ENCODE peak calls at places on chromosomes 1 and 21, in four cellular contexts. One of them, this sample, is unnamed.

GRCh38 chr1:36239941-36240637 is 15.8 kb downstream of the THRAP3 start:
- DNase-seq in fibroblast of the aortic adventitia: peak
- DNase-seq in esophagus squamous epithelium: no peak
- DNase-seq in astrocyte of the spinal cord: peak
- DNase-seq in this sample: peak

GRCh38 chr1:58356402-58356801 is 190.1 kb downstream of the OMA1 start:
- DNase-seq in fibroblast of the aortic adventitia: no peak
- DNase-seq in esophagus squamous epithelium: no peak
- DNase-seq in astrocyte of the spinal cord: no peak
- DNase-seq in this sample: no peak

GRCh38 chr1:171484760-171485374 is 463 bp upstream of the PRRC2C start:
- DNase-seq in fibroblast of the aortic adventitia: no peak
- DNase-seq in esophagus squamous epithelium: no peak
- DNase-seq in astrocyte of the spinal cord: no peak
- DNase-seq in this sample: no peak

GRCh38 chr21:17461014-17461413 is 51.8 kb upstream of the CXADR start:
- DNase-seq in fibroblast of the aortic adventitia: peak
- DNase-seq in esophagus squamous epithelium: no peak
- DNase-seq in astrocyte of the spinal cord: peak
- DNase-seq in this sample: peak

GRCh38 chr1:241639040-241639652 is 1.0 kb downstream of the CHML start:
- DNase-seq in fibroblast of the aortic adventitia: peak
- DNase-seq in esophagus squamous epithelium: no peak
- DNase-seq in astrocyte of the spinal cord: no peak
- DNase-seq in this sample: peak

GRCh38 chr1:206506803-206507394 is 432 bp upstream of the RASSF5 start:
- DNase-seq in fibroblast of the aortic adventitia: no peak
- DNase-seq in esophagus squamous epithelium: no peak
- DNase-seq in astrocyte of the spinal cord: no peak
- DNase-seq in this sample: no peak

GRCh38 chr1:247102381-247102780 is 1.8 kb downstream of the ZNF669 start:
- DNase-seq in fibroblast of the aortic adventitia: peak
- DNase-seq in esophagus squamous epithelium: no peak
- DNase-seq in astrocyte of the spinal cord: peak
- DNase-seq in this sample: peak

GRCh38 chr1:26028490-26028980 is 7.0 kb downstream of the EXTL1 start:
- DNase-seq in fibroblast of the aortic adventitia: no peak
- DNase-seq in esophagus squamous epithelium: no peak
- DNase-seq in astrocyte of the spinal cord: no peak
- DNase-seq in this sample: no peak

GRCh38 chr1:9842781-9843575 is 19.2 kb upstream of the CLSTN1 start:
- DNase-seq in fibroblast of the aortic adventitia: peak
- DNase-seq in esophagus squamous epithelium: no peak
- DNase-seq in astrocyte of the spinal cord: peak
- DNase-seq in this sample: no peak

GRCh38 chr1:59183918-59184317 is 113.0 kb upstream of the FGGY start:
- DNase-seq in fibroblast of the aortic adventitia: no peak
- DNase-seq in esophagus squamous epithelium: no peak
- DNase-seq in astrocyte of the spinal cord: no peak
- DNase-seq in this sample: no peak

GRCh38 chr1:45493116-45493697 is 2.2 kb upstream of the TESK2 start:
- DNase-seq in fibroblast of the aortic adventitia: peak
- DNase-seq in esophagus squamous epithelium: no peak
- DNase-seq in astrocyte of the spinal cord: peak
- DNase-seq in this sample: peak

GRCh38 chr1:104878203-104878911 is 1128.7 kb downstream of the AMY1C start:
- DNase-seq in fibroblast of the aortic adventitia: no peak
- DNase-seq in esophagus squamous epithelium: no peak
- DNase-seq in astrocyte of the spinal cord: no peak
- DNase-seq in this sample: no peak
- TF ChIP-seq CTCF in fibroblast of the aortic adventitia: no peak
- TF ChIP-seq CTCF in esophagus squamous epithelium: no peak
- TF ChIP-seq CTCF in astrocyte of the spinal cord: no peak
- TF ChIP-seq CTCF in this sample: no peak

DNA sequence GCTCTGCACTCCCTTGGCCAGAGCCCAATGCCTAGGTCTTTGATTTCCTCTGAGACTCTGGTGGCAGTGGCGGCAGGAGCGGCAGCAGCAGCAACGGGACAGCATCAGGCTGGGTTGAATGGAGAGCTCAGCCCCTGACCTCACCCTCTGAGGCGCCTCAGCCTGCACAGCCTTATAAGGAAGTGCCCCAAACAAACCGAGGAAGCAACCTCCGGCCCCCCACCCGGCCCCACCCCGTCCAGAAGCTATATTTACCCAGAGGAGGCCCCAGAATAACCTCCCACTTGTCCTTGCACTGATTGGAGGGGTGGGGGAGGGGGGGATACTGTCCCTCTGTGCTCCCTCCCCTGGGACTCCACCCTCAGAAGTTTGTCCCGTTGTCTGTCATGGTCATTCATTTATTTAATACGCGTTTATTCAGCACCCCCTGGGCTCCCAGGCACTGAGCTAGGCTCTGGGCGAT is 12.2 kb downstream of the NES start:
- DNase-seq in fibroblast of the aortic adventitia: no peak
- DNase-seq in esophagus squamous epithelium: no peak
- DNase-seq in astrocyte of the spinal cord: no peak
- DNase-seq in this sample: peak
- H3K4me3 ChIP-seq in fibroblast of the aortic adventitia: no peak
- H3K4me3 ChIP-seq in esophagus squamous epithelium: no peak
- H3K4me3 ChIP-seq in astrocyte of the spinal cord: no peak
- H3K4me3 ChIP-seq in this sample: no peak

DNA sequence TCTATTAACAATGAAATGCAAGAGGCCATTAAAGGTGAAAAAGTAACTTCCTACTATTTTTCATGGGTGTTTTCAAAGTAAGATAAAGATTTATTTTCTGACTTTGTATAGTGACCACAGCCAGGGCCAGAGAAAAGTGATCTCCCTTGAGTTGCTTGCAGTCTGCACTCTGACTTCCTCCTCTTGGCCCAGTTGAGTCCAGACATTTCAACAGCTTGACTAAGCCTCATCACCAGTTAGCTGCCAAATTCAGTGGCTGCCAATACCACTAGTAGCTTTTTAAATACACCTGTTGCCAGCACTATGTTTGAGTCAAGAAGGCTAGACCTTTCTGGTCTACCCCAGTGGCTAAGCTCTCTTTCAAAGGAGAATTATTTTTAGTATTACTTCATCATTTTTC is 3.7 kb upstream of the NEK7 start:
- DNase-seq in fibroblast of the aortic adventitia: peak
- DNase-seq in esophagus squamous epithelium: no peak
- DNase-seq in astrocyte of the spinal cord: peak
- DNase-seq in this sample: peak
- TF ChIP-seq CTCF in fibroblast of the aortic adventitia: no peak
- TF ChIP-seq CTCF in esophagus squamous epithelium: no peak
- TF ChIP-seq CTCF in astrocyte of the spinal cord: no peak
- TF ChIP-seq CTCF in this sample: no peak

GRCh38 chr21:36698160-36699025 is 522 bp upstream of the SIM2 start:
- DNase-seq in fibroblast of the aortic adventitia: no peak
- DNase-seq in esophagus squamous epithelium: no peak
- DNase-seq in astrocyte of the spinal cord: no peak
- DNase-seq in this sample: no peak
- H3K4me3 ChIP-seq in fibroblast of the aortic adventitia: peak
- H3K4me3 ChIP-seq in esophagus squamous epithelium: peak
- H3K4me3 ChIP-seq in astrocyte of the spinal cord: no peak
- H3K4me3 ChIP-seq in this sample: peak

GRCh38 chr1:24930703-24931480 is 816 bp upstream of the RUNX3 start:
- DNase-seq in fibroblast of the aortic adventitia: no peak
- DNase-seq in esophagus squamous epithelium: no peak
- DNase-seq in astrocyte of the spinal cord: no peak
- DNase-seq in this sample: peak

GRCh38 chr1:24933468-24933867 is 3.4 kb upstream of the RUNX3 start:
- DNase-seq in fibroblast of the aortic adventitia: no peak
- DNase-seq in esophagus squamous epithelium: no peak
- DNase-seq in astrocyte of the spinal cord: no peak
- DNase-seq in this sample: no peak

GRCh38 chr1:24932725-24933294 is 2.7 kb upstream of the RUNX3 start:
- DNase-seq in fibroblast of the aortic adventitia: no peak
- DNase-seq in esophagus squamous epithelium: no peak
- DNase-seq in astrocyte of the spinal cord: no peak
- DNase-seq in this sample: no peak

GRCh38 chr1:24931481-24932221 is 1.6 kb upstream of the RUNX3 start:
- DNase-seq in fibroblast of the aortic adventitia: no peak
- DNase-seq in esophagus squamous epithelium: no peak
- DNase-seq in astrocyte of the spinal cord: no peak
- DNase-seq in this sample: no peak

GRCh38 chr1:24932284-24932683 is 2.2 kb upstream of the RUNX3 start:
- DNase-seq in fibroblast of the aortic adventitia: no peak
- DNase-seq in esophagus squamous epithelium: no peak
- DNase-seq in astrocyte of the spinal cord: no peak
- DNase-seq in this sample: peak
- TF ChIP-seq CTCF in fibroblast of the aortic adventitia: peak
- TF ChIP-seq CTCF in esophagus squamous epithelium: peak
- TF ChIP-seq CTCF in astrocyte of the spinal cord: peak
- TF ChIP-seq CTCF in this sample: no peak

DNA sequence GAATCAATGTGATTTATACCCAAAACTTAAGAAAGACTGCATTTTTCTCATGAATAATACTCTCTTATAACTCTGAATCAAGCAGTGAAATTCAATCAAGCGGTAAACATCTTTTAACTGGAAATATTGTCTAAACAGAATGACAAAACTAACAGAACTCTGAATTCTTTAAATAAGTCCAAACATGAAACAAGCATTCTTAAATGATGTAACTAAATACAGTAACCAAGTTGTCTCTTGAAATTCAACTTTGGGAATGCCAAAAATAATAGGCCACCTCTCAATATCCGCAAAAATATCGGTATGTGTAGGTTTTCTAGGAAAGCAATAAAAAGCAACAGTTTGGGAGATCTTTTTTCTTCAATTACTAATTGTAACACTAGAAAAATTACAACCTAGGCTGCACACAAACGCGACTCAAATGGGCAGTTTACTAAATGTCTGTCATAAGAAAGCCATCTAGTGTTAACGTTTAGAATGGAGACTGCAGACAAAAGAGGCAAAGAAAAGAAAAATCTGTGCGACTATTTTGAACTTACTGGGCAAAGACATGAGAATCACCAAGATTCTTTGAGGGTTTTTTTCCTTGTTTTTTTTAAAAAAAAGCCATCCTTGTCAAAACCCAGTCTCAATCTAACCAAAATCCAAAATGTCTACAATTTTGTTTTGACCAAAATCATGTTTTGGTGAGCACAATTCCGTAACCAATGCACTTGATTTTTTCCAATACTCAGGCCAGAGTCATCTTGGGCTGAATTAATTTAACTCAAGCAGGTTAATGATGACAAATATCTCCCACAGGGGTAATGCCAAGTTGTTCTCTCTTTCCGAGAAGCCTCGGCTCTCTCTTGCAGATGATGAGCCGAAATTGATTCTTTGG is 1.4 kb downstream of the SIPA1L2 start:
- DNase-seq in fibroblast of the aortic adventitia: peak
- DNase-seq in esophagus squamous epithelium: no peak
- DNase-seq in astrocyte of the spinal cord: peak
- DNase-seq in this sample: peak
- H3K4me3 ChIP-seq in fibroblast of the aortic adventitia: peak
- H3K4me3 ChIP-seq in esophagus squamous epithelium: peak
- H3K4me3 ChIP-seq in astrocyte of the spinal cord: peak
- H3K4me3 ChIP-seq in this sample: peak

GRCh38 chr21:28521932-28522826 is 470.5 kb downstream of the LTN1 start:
- DNase-seq in fibroblast of the aortic adventitia: peak
- DNase-seq in esophagus squamous epithelium: no peak
- DNase-seq in astrocyte of the spinal cord: peak
- DNase-seq in this sample: peak
- TF ChIP-seq CTCF in fibroblast of the aortic adventitia: peak
- TF ChIP-seq CTCF in esophagus squamous epithelium: no peak
- TF ChIP-seq CTCF in astrocyte of the spinal cord: peak
- TF ChIP-seq CTCF in this sample: peak

DNA sequence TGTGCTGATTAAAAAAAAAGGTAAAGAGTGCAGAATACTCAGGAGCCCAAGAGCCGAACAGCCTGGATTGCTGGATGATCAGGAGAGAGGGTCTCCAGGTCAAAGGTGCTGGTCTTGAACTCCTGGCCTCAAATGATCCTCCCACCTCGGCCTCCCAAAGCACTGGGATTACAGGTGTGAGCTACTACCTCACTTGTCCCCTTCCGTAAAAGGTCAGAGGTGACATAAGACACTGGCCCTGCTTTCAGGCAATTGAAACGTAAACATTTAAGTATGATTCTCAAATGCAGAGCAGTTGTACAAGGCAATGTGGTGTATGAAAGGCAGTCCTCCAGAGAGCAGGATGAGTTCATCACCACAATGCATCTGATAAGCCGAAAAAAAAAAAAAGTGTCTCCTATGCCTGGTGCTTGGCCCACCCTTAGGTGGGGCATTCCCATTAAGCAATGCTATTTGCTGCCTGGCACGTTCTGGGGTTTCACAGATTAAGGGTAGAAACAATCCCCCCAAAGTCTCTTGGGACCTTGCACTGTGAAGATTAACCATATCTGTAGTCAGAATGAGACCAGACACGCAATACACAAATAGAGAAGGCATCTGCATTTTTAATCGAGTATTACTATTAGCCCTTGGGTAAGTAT is 47.7 kb downstream of the PARP1 start:
- DNase-seq in fibroblast of the aortic adventitia: no peak
- DNase-seq in esophagus squamous epithelium: no peak
- DNase-seq in astrocyte of the spinal cord: no peak
- DNase-seq in this sample: no peak
- H3K4me3 ChIP-seq in fibroblast of the aortic adventitia: no peak
- H3K4me3 ChIP-seq in esophagus squamous epithelium: no peak
- H3K4me3 ChIP-seq in astrocyte of the spinal cord: no peak
- H3K4me3 ChIP-seq in this sample: no peak

GRCh38 chr1:107442545-107442944 is 301.7 kb downstream of the NTNG1 start:
- DNase-seq in fibroblast of the aortic adventitia: no peak
- DNase-seq in esophagus squamous epithelium: no peak
- DNase-seq in astrocyte of the spinal cord: no peak
- DNase-seq in this sample: no peak
- TF ChIP-seq CTCF in fibroblast of the aortic adventitia: no peak
- TF ChIP-seq CTCF in esophagus squamous epithelium: no peak
- TF ChIP-seq CTCF in astrocyte of the spinal cord: no peak
- TF ChIP-seq CTCF in this sample: no peak